ENCODE peak calls at places on chromosomes 1 and 21, in ten cellular contexts. E is iris pigment epithelial cell; J is astrocyte; Q is fibroblast of the conjunctiva; G is hepatocyte; U is immature natural killer cell; I is CD4-positive, CD25-positive, alpha-beta regulatory T cell; F is OCI-LY7; Z is adrenal gland; P is activated T-helper 1 cell treated with anti-CD3 and anti-CD28 coated beads, Interleukin-2, amount 50 U/mL, for 16 hours. C is an unnamed sample.

GRCh38 chr21:17391811-17392340 is 121.0 kb upstream of the CXADR start:
- DNase-seq in F (no peak), G (no peak), Z (no peak), J (no peak), E (no peak), P (no peak), I (no peak), Q (no peak), U (no peak), C (no peak)

GRCh38 chr1:75522389-75522788 is 88.5 kb downstream of the SLC44A5 start:
- DNase-seq in P (no peak), I (no peak), F (no peak), E (peak), G (peak), J (peak), Z (peak), Q (no peak), U (no peak), C (peak)

GRCh38 chr1:183734600-183735036 is 70.3 kb upstream of the RGL1 start:
- DNase-seq in G (peak), J (peak), F (no peak), E (peak), Q (no peak), P (no peak), Z (peak), U (no peak), I (no peak), C (peak)

GRCh38 chr1:58155418-58156123 is 391.0 kb downstream of the OMA1 start:
- DNase-seq in Q (no peak), F (peak), G (peak), U (no peak), E (no peak), I (no peak), P (no peak), J (no peak), Z (no peak), C (peak)

GRCh38 chr1:157356611-157357010 is 195.7 kb downstream of the FCRL5 start:
- DNase-seq in J (no peak), Z (no peak), E (no peak), F (no peak), I (no peak), G (no peak), P (no peak), Q (no peak), U (no peak), C (no peak)

GRCh38 chr21:31502537-31503143 is 156.9 kb upstream of the SOD1 start:
- DNase-seq in Q (no peak), F (no peak), U (no peak), P (no peak), G (no peak), J (no peak), I (no peak), E (no peak), Z (no peak), C (no peak)

GRCh38 chr1:30768169-30768829 is 10.7 kb upstream of the LAPTM5 start:
- DNase-seq in J (no peak), Z (no peak), U (no peak), I (no peak), P (no peak), Q (no peak), G (no peak), F (no peak), E (no peak), C (no peak)

GRCh38 chr1:114468710-114469468 is 42.1 kb downstream of the TRIM33 start:
- DNase-seq in I (no peak), P (no peak), E (no peak), G (no peak), U (no peak), F (no peak), J (peak), Z (no peak), Q (no peak), C (no peak)

GRCh38 chr1:22179197-22179803 is 36.4 kb upstream of the WNT4 start:
- DNase-seq in I (no peak), G (no peak), U (no peak), P (no peak), Z (no peak), F (no peak), Q (no peak), E (no peak), J (no peak), C (no peak)

GRCh38 chr1:184747089-184747955 is 7.3 kb downstream of the EDEM3 start:
- DNase-seq in Z (no peak), E (no peak), J (no peak), Q (no peak), I (no peak), P (no peak), U (no peak), F (peak), G (no peak), C (no peak)

GRCh38 chr1:41823453-41823852 is 95.3 kb downstream of the HIVEP3 start:
- DNase-seq in E (no peak), G (no peak), U (no peak), Q (no peak), I (no peak), J (peak), Z (peak), F (no peak), P (no peak), C (no peak)

GRCh38 chr1:167541013-167541412 is 12.5 kb downstream of the CREG1 start:
- DNase-seq in Z (no peak), F (no peak), U (no peak), G (no peak), J (no peak), P (no peak), E (peak), Q (no peak), I (no peak), C (no peak)

GRCh38 chr1:46303872-46304326 is 401 bp downstream of the UQCRH start:
- DNase-seq in J (no peak), Z (no peak), F (no peak), P (no peak), E (no peak), I (no peak), G (no peak), Q (no peak), U (no peak), C (no peak)

GRCh38 chr1:113929750-113930498 is 800 bp downstream of the HIPK1 start:
- DNase-seq in G (peak), Q (no peak), P (peak), E (peak), I (peak), J (peak), U (peak), Z (peak), F (peak), C (peak)

GRCh38 chr21:36478207-36478701 is 1.7 kb downstream of the CLDN14 start:
- DNase-seq in G (peak), Q (peak), I (no peak), F (no peak), U (no peak), E (peak), Z (no peak), P (no peak), J (peak), C (no peak)

GRCh38 chr1:207917086-207917485 is 6.2 kb upstream of the CD34 start:
- DNase-seq in J (no peak), Q (no peak), G (no peak), E (no peak), F (no peak), U (no peak), I (no peak), Z (no peak), P (no peak), C (no peak)

GRCh38 chr21:39613029-39613934 is 542 bp downstream of the B3GALT5 start:
- DNase-seq in U (no peak), G (no peak), E (no peak), Q (no peak), P (no peak), J (peak), I (no peak), Z (no peak), F (no peak), C (no peak)

GRCh38 chr1:239757711-239758110 is 334.0 kb upstream of the FMN2 start:
- DNase-seq in E (no peak), Q (no peak), Z (no peak), F (no peak), G (no peak), I (no peak), P (no peak), U (no peak), J (peak), C (no peak)

GRCh38 chr1:160219062-160219929 is 14.1 kb downstream of the PEA15 start:
- DNase-seq in E (peak), Q (peak), F (no peak), I (no peak), G (peak), P (no peak), U (no peak), Z (peak), J (peak), C (peak)

GRCh38 chr1:229893762-229894444 is 173.1 kb upstream of the GALNT2 start:
- DNase-seq in P (no peak), F (no peak), Z (no peak), G (no peak), U (no peak), E (no peak), I (no peak), Q (no peak), J (peak), C (no peak)

GRCh38 chr1:92538413-92539061 is 51.8 kb upstream of the GFI1 start:
- DNase-seq in Q (no peak), E (peak), G (no peak), U (peak), J (peak), I (no peak), P (no peak), F (no peak), Z (no peak), C (no peak)

GRCh38 chr1:207797229-207797973 is 45.5 kb downstream of the CD46 start:
- DNase-seq in Q (peak), G (peak), I (peak), U (peak), P (peak), J (peak), Z (peak), E (peak), F (peak), C (peak)

GRCh38 chr1:7705048-7705907 is 65.8 kb upstream of the VAMP3 start:
- DNase-seq in F (no peak), U (peak), Z (no peak), I (peak), J (no peak), E (no peak), G (peak), P (no peak), Q (no peak), C (peak)

GRCh38 chr1:99820546-99820945 is 29.6 kb upstream of the AGL start:
- DNase-seq in G (no peak), P (no peak), F (peak), I (peak), E (no peak), Z (no peak), Q (no peak), U (no peak), J (no peak), C (no peak)

C was measured in left cardiac atrium.